ENCODE peak calls at places on chromosomes 6 and 20, in five cellular contexts. E is nephron progenitor cell; B is activated naive CD4-positive, alpha-beta T cell treated with anti-CD3 and anti-CD28 coated beads, Interleukin-2, amount 50 U/mL, for 16 hours; S is GM12864; U is NCI-H1092 treated with DMSO at 0.1 percent for 48 hours. Q is an unnamed sample.

GRCh38 chr20:48051810-48052491 is 266.7 kb upstream of the SULF2 start:
- DNase-seq in E (no peak), U (peak), S (no peak), B (no peak), Q (peak)

GRCh38 chr20:7161690-7162089 is 394.2 kb downstream of the BMP2 start:
- DNase-seq in S (no peak), B (no peak), E (no peak), U (peak), Q (peak)

GRCh38 chr6:39050453-39051112 is 2.0 kb downstream of the GLP1R start:
- DNase-seq in E (no peak), S (no peak), B (no peak), U (no peak), Q (no peak)

GRCh38 chr6:1621328-1621701 is 11.6 kb downstream of the FOXC1 start:
- DNase-seq in B (no peak), U (no peak), S (no peak), E (peak), Q (no peak)

GRCh38 chr6:160260283-160261119 is 1.9 kb upstream of the SLC22A2 start:
- DNase-seq in S (no peak), E (no peak), B (no peak), U (no peak), Q (no peak)

GRCh38 chr6:166381733-166382499 is 824 bp downstream of the MPC1 start:
- DNase-seq in S (peak), E (peak), B (peak), U (peak), Q (peak)

GRCh38 chr6:157244175-157244574 is 79.1 kb downstream of the TMEM242 start:
- DNase-seq in U (no peak), S (no peak), E (no peak), B (no peak), Q (no peak)

GRCh38 chr6:22466665-22467064 is 102.7 kb upstream of the HDGFL1 start:
- DNase-seq in B (no peak), U (peak), S (no peak), E (no peak), Q (no peak)

GRCh38 chr6:56764081-56764566 is 121.4 kb upstream of the DST start:
- DNase-seq in S (peak), B (no peak), E (no peak), U (no peak), Q (peak)

Q was measured in ACHN.